ENCODE peak calls at places on chromosomes 3 and 15, in five cellular contexts. One of them, this sample, is unnamed.

GRCh38 chr15:69818529-69818928 is 279.2 kb downstream of the TLE3 start:
- DNase-seq in HFFc6: no peak
- DNase-seq in kidney: no peak
- DNase-seq in tibial artery: no peak
- DNase-seq in ovary: no peak
- DNase-seq in this sample: no peak

GRCh38 chr15:83694030-83694429 is 40.1 kb downstream of the ADAMTSL3 start:
- DNase-seq in HFFc6: no peak
- DNase-seq in ovary: no peak
- DNase-seq in tibial artery: no peak
- DNase-seq in kidney: no peak
- DNase-seq in this sample: no peak

GRCh38 chr3:19903649-19904048 is 30.4 kb downstream of the EFHB start:
- DNase-seq in HFFc6: no peak
- DNase-seq in tibial artery: no peak
- DNase-seq in kidney: no peak
- DNase-seq in ovary: no peak
- DNase-seq in this sample: no peak

GRCh38 chr15:35549567-35549966 is 3.6 kb upstream of the DPH6 start:
- DNase-seq in kidney: no peak
- DNase-seq in ovary: no peak
- DNase-seq in HFFc6: no peak
- DNase-seq in tibial artery: no peak
- DNase-seq in this sample: no peak

GRCh38 chr3:11764931-11765363 is 81.7 kb downstream of the TAMM41 start:
- DNase-seq in tibial artery: no peak
- DNase-seq in HFFc6: peak
- DNase-seq in kidney: no peak
- DNase-seq in ovary: no peak
- DNase-seq in this sample: no peak

GRCh38 chr3:36764704-36765038 is 318 bp upstream of the DCLK3 start:
- DNase-seq in ovary: no peak
- DNase-seq in tibial artery: no peak
- DNase-seq in HFFc6: no peak
- DNase-seq in kidney: no peak
- DNase-seq in this sample: no peak

GRCh38 chr3:55797084-55797483 is 310.0 kb upstream of the WNT5A start:
- DNase-seq in tibial artery: no peak
- DNase-seq in ovary: no peak
- DNase-seq in HFFc6: no peak
- DNase-seq in kidney: no peak
- DNase-seq in this sample: no peak

GRCh38 chr15:90807687-90808086 is 60.7 kb upstream of the FURIN start:
- DNase-seq in kidney: no peak
- DNase-seq in tibial artery: no peak
- DNase-seq in HFFc6: no peak
- DNase-seq in ovary: no peak
- DNase-seq in this sample: no peak

GRCh38 chr3:58055309-58055708 is 47.1 kb downstream of the FLNB start:
- DNase-seq in ovary: no peak
- DNase-seq in kidney: no peak
- DNase-seq in tibial artery: no peak
- DNase-seq in HFFc6: no peak
- DNase-seq in this sample: no peak

GRCh38 chr3:117059054-117059989 is 349.7 kb downstream of the TUSC7 start:
- DNase-seq in HFFc6: peak
- DNase-seq in tibial artery: no peak
- DNase-seq in ovary: no peak
- DNase-seq in kidney: no peak
- DNase-seq in this sample: no peak

GRCh38 chr3:125382323-125382722 is 7.2 kb upstream of the ZNF148 start:
- DNase-seq in tibial artery: no peak
- DNase-seq in ovary: no peak
- DNase-seq in kidney: no peak
- DNase-seq in HFFc6: no peak
- DNase-seq in this sample: no peak

GRCh38 chr15:52284164-52284563 is 11.4 kb downstream of the MYO5C start:
- DNase-seq in tibial artery: no peak
- DNase-seq in ovary: no peak
- DNase-seq in kidney: no peak
- DNase-seq in HFFc6: peak
- DNase-seq in this sample: no peak

GRCh38 chr3:127831723-127832172 is 9.4 kb upstream of the MGLL start:
- DNase-seq in ovary: no peak
- DNase-seq in HFFc6: no peak
- DNase-seq in kidney: no peak
- DNase-seq in tibial artery: no peak
- DNase-seq in this sample: no peak

GRCh38 chr15:78906310-78906608 is 33.6 kb downstream of the MORF4L1 start:
- DNase-seq in tibial artery: peak
- DNase-seq in kidney: no peak
- DNase-seq in ovary: peak
- DNase-seq in HFFc6: peak
- DNase-seq in this sample: no peak

GRCh38 chr3:179653106-179653776 is 401 bp downstream of the USP13 start:
- DNase-seq in kidney: peak
- DNase-seq in tibial artery: peak
- DNase-seq in HFFc6: peak
- DNase-seq in ovary: peak
- DNase-seq in this sample: peak

GRCh38 chr3:12935023-12935860 is 93.9 kb upstream of the RPL32 start:
- DNase-seq in kidney: no peak
- DNase-seq in ovary: no peak
- DNase-seq in HFFc6: no peak
- DNase-seq in tibial artery: no peak
- DNase-seq in this sample: no peak

GRCh38 chr3:111577113-111577512 is 18.0 kb downstream of the ZBED2 start:
- DNase-seq in tibial artery: no peak
- DNase-seq in kidney: no peak
- DNase-seq in HFFc6: no peak
- DNase-seq in ovary: no peak
- DNase-seq in this sample: no peak

GRCh38 chr15:96234109-96234892 is 96.2 kb upstream of the NR2F2 start:
- DNase-seq in ovary: no peak
- DNase-seq in kidney: no peak
- DNase-seq in HFFc6: peak
- DNase-seq in tibial artery: no peak
- DNase-seq in this sample: no peak

GRCh38 chr15:64686130-64686735 is 89.2 kb downstream of the RBPMS2 start:
- DNase-seq in ovary: no peak
- DNase-seq in kidney: no peak
- DNase-seq in HFFc6: peak
- DNase-seq in tibial artery: no peak
- DNase-seq in this sample: no peak

GRCh38 chr15:80694624-80695098 is 449 bp upstream of the ABHD17C start:
- DNase-seq in HFFc6: no peak
- DNase-seq in tibial artery: no peak
- DNase-seq in ovary: peak
- DNase-seq in kidney: no peak
- DNase-seq in this sample: no peak

GRCh38 chr15:36175181-36175750 is 404.2 kb upstream of the CDIN1 start:
- DNase-seq in HFFc6: no peak
- DNase-seq in ovary: no peak
- DNase-seq in tibial artery: no peak
- DNase-seq in kidney: no peak
- DNase-seq in this sample: no peak

GRCh38 chr15:65460948-65461347 is 38.2 kb upstream of the IGDCC4 start:
- DNase-seq in kidney: no peak
- DNase-seq in HFFc6: peak
- DNase-seq in tibial artery: no peak
- DNase-seq in ovary: no peak
- DNase-seq in this sample: no peak

GRCh38 chr3:110318108-110318507 is 753.5 kb upstream of the NECTIN3 start:
- DNase-seq in kidney: no peak
- DNase-seq in HFFc6: peak
- DNase-seq in tibial artery: no peak
- DNase-seq in ovary: no peak
- DNase-seq in this sample: no peak

GRCh38 chr15:25635190-25635589 is 196.4 kb upstream of the UBE3A start:
- DNase-seq in kidney: no peak
- DNase-seq in tibial artery: no peak
- DNase-seq in HFFc6: no peak
- DNase-seq in ovary: no peak
- DNase-seq in this sample: no peak

GRCh38 chr3:45841380-45841700 is 579 bp downstream of the LZTFL1 start:
- DNase-seq in HFFc6: peak
- DNase-seq in kidney: no peak
- DNase-seq in tibial artery: no peak
- DNase-seq in ovary: no peak
- DNase-seq in this sample: no peak

GRCh38 chr3:70554170-70554569 is 241.7 kb upstream of the MDFIC2 start:
- DNase-seq in tibial artery: no peak
- DNase-seq in kidney: no peak
- DNase-seq in HFFc6: no peak
- DNase-seq in ovary: no peak
- DNase-seq in this sample: no peak

GRCh38 chr3:126889276-126890201 is 93.4 kb upstream of the PLXNA1 start:
- DNase-seq in tibial artery: peak
- DNase-seq in ovary: no peak
- DNase-seq in kidney: no peak
- DNase-seq in HFFc6: no peak
- DNase-seq in this sample: no peak

GRCh38 chr15:70522323-70522966 is 240.9 kb downstream of the UACA start:
- DNase-seq in ovary: no peak
- DNase-seq in HFFc6: no peak
- DNase-seq in tibial artery: no peak
- DNase-seq in kidney: no peak
- DNase-seq in this sample: no peak

GRCh38 chr15:42796955-42797779 is 60.2 kb upstream of the CDAN1 start:
- DNase-seq in tibial artery: no peak
- DNase-seq in HFFc6: no peak
- DNase-seq in ovary: no peak
- DNase-seq in kidney: no peak
- DNase-seq in this sample: no peak
- TF ChIP-seq CTCF in tibial artery: no peak
- TF ChIP-seq CTCF in HFFc6: peak
- TF ChIP-seq CTCF in ovary: no peak
- TF ChIP-seq CTCF in kidney: no peak
- TF ChIP-seq CTCF in this sample: no peak

DNA sequence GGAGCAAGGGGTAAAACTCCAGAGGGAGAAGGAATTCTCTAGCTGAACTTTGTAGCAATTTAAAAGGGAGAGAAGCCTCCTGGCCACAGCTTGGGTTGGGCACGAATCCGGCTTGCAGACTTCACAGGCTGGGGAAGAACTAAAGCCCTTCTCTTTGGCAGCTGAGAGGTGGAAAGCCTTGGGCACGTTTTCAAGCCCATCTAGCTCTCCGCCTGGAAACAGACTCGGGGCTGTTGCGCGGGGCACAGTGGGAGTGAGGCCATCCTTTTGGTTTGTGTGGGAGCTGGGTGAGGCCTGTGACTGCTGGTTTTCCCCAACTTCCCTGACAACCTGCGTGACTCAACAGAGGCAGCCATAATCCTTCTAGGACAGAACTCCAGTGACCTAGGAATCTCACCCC is 295.7 kb upstream of the ROBO1 start:
- DNase-seq in HFFc6: no peak
- DNase-seq in ovary: no peak
- DNase-seq in tibial artery: no peak
- DNase-seq in kidney: no peak
- DNase-seq in this sample: no peak
- TF ChIP-seq CTCF in HFFc6: no peak
- TF ChIP-seq CTCF in ovary: no peak
- TF ChIP-seq CTCF in tibial artery: no peak
- TF ChIP-seq CTCF in kidney: no peak
- TF ChIP-seq CTCF in this sample: no peak

GRCh38 chr3:64685331-64685799 is 2.4 kb downstream of the ADAMTS9 start:
- DNase-seq in kidney: no peak
- DNase-seq in HFFc6: no peak
- DNase-seq in tibial artery: peak
- DNase-seq in ovary: peak
- DNase-seq in this sample: no peak

GRCh38 chr3:64685800-64686445 is 1.9 kb downstream of the ADAMTS9 start:
- DNase-seq in tibial artery: peak
- DNase-seq in HFFc6: peak
- DNase-seq in ovary: peak
- DNase-seq in kidney: peak
- DNase-seq in this sample: no peak

GRCh38 chr3:64687381-64687780 is 419 bp downstream of the ADAMTS9 start:
- DNase-seq in tibial artery: peak
- DNase-seq in HFFc6: no peak
- DNase-seq in kidney: no peak
- DNase-seq in ovary: no peak
- DNase-seq in this sample: no peak

GRCh38 chr3:64687781-64688515 is at the start of gene ADAMTS9:
- DNase-seq in ovary: peak
- DNase-seq in tibial artery: peak
- DNase-seq in kidney: peak
- DNase-seq in HFFc6: no peak
- DNase-seq in this sample: no peak

DNA sequence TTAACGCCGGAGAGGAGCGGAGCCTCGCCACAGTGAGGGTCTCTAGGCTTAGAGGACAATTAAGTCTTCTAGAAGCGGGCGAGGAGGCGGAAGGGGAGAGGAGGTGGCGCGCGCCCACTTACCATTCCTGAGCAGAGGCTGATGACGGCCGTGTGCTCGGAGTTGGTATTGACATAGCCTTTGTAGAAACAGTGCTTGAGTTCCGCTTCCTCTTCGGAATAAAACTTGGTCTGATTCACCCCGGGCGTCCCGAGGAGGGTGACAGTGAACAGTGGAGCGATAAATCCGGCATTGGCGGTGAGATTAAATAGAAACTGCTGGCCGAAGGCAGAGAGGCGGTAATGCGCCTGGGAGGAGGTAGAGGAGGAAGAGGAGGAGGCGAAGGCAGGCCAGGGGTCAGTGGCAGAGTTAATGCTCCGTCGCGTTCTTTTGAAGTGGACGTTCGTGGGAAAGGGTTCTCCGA is 1.3 kb downstream of the ADAMTS9 start:
- DNase-seq in HFFc6: peak
- DNase-seq in kidney: no peak
- DNase-seq in tibial artery: no peak
- DNase-seq in ovary: no peak
- DNase-seq in this sample: no peak
- TF ChIP-seq CTCF in HFFc6: no peak
- TF ChIP-seq CTCF in kidney: no peak
- TF ChIP-seq CTCF in tibial artery: no peak
- TF ChIP-seq CTCF in ovary: peak
- TF ChIP-seq CTCF in this sample: no peak

DNA sequence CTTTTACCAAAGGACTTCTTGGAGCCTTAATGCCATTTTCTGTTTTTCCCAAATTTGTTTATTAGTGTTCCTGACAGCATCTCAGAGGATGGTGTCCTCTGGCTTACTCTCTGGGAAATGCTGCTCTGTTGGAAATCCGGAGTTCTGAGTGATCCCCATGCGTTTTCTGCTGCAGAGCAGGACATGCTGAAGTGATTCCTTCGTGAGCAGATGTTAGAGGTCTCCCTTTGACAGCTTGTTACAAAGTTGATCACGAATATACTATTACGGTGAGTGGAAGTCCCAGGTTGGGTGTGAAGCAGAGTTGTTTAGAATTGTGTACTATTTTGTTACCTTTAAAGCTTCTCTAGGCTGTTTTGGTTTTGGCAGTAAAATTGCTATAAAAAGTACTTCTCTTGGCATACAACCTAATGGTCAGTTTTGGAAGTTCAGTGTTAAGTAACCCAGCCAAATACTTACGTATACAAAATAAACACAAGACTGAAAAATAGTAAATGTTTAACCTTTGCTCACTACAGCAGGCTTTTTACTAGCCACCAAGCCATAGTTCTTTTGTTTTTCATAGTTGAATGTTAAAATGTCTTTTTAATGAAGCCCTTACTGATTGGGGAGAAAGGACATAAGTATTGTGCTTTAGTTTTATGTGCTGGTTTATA is 15.0 kb upstream of the GOLGA6L9 start:
- DNase-seq in HFFc6: peak
- DNase-seq in tibial artery: no peak
- DNase-seq in kidney: no peak
- DNase-seq in ovary: no peak
- DNase-seq in this sample: no peak
- TF ChIP-seq CTCF in HFFc6: peak
- TF ChIP-seq CTCF in tibial artery: no peak
- TF ChIP-seq CTCF in kidney: no peak
- TF ChIP-seq CTCF in ovary: no peak
- TF ChIP-seq CTCF in this sample: no peak